ENCODE peak calls at places on chromosomes 13 and 19, in five cellular contexts. D is astrocyte of the spinal cord, W is NCI-H1417, L is NCI-H2081 treated with DMSO at 0.1 percent for 48 hours, Y is psoas muscle. U is an unnamed sample.

GRCh38 chr13:75803175-75803611 is 167.1 kb downstream of the LMO7 start:
- DNase-seq in L (peak), D (no peak), W (no peak), Y (no peak), U (no peak)

GRCh38 chr13:35139591-35139990 is 197.5 kb downstream of the NBEA start:
- DNase-seq in Y (no peak), L (no peak), D (peak), W (no peak), U (no peak)

GRCh38 chr13:37403776-37404497 is 194.6 kb downstream of the POSTN start:
- DNase-seq in W (no peak), L (no peak), D (peak), Y (no peak), U (peak)

GRCh38 chr13:58151452-58151851 is 519.9 kb downstream of the PCDH17 start:
- DNase-seq in D (no peak), L (no peak), Y (no peak), W (no peak), U (peak)

GRCh38 chr19:7870571-7871279 is 3.5 kb downstream of the PRR36 start:
- DNase-seq in L (no peak), Y (peak), W (peak), D (peak), U (peak)

GRCh38 chr19:7769171-7769570 is 6.1 kb downstream of the CLEC4M start:
- DNase-seq in D (no peak), L (no peak), Y (no peak), W (no peak), U (no peak)

GRCh38 chr13:50129923-50130685 is 114.9 kb downstream of the KCNRG start:
- DNase-seq in L (no peak), Y (peak), D (peak), W (no peak), U (no peak)

GRCh38 chr13:28137556-28137955 is 789 bp upstream of the PAN3 start:
- DNase-seq in D (no peak), W (no peak), L (peak), Y (no peak), U (no peak)

GRCh38 chr19:38012290-38012689 is 105.3 kb downstream of the SIPA1L3 start:
- DNase-seq in Y (no peak), L (no peak), D (no peak), W (no peak), U (no peak)

GRCh38 chr19:10142701-10143375 is 23.1 kb upstream of the EIF3G start:
- DNase-seq in D (no peak), Y (no peak), W (no peak), L (no peak), U (no peak)

GRCh38 chr13:95676100-95676774 is 702 bp upstream of the DNAJC3 start:
- DNase-seq in Y (peak), L (no peak), D (peak), W (no peak), U (peak)

GRCh38 chr13:114065926-114066774 is 66.3 kb downstream of the RASA3 start:
- DNase-seq in W (no peak), Y (no peak), L (no peak), D (no peak), U (no peak)

GRCh38 chr19:7888145-7888825 is at the start of gene LRRC8E:
- DNase-seq in W (no peak), L (no peak), D (peak), Y (no peak), U (peak)

GRCh38 chr13:33079960-33080359 is 63.7 kb downstream of the KL start:
- DNase-seq in W (peak), L (no peak), Y (no peak), D (no peak), U (no peak)

GRCh38 chr19:46351241-46352041 is 4.6 kb downstream of the PPP5C start:
- DNase-seq in L (no peak), Y (peak), D (peak), W (no peak), U (peak)

GRCh38 chr19:13396256-13397080 is 109.8 kb downstream of the CACNA1A start:
- DNase-seq in Y (no peak), W (no peak), L (no peak), D (peak), U (peak)

GRCh38 chr19:45066921-45067661 is 9.2 kb downstream of the ZNF296 start:
- DNase-seq in W (no peak), L (no peak), D (no peak), Y (no peak), U (no peak)

GRCh38 chr13:67308004-67308772 is 78.1 kb upstream of the PCDH9 start:
- DNase-seq in D (no peak), L (no peak), Y (no peak), W (no peak), U (peak)

GRCh38 chr19:46611791-46612190 is 10.7 kb downstream of the CALM3 start:
- DNase-seq in W (no peak), L (no peak), D (no peak), Y (peak), U (no peak)

GRCh38 chr13:101917833-101918755 is 465.6 kb downstream of the ITGBL1 start:
- DNase-seq in W (peak), Y (no peak), L (no peak), D (no peak), U (no peak)

GRCh38 chr13:111404746-111405145 is 84.3 kb downstream of the TEX29 start:
- DNase-seq in W (no peak), Y (no peak), D (no peak), L (no peak), U (no peak)

GRCh38 chr13:76307157-76307556 is 579.0 kb downstream of the KCTD12 start:
- DNase-seq in L (no peak), Y (no peak), W (no peak), D (peak), U (no peak)

GRCh38 chr19:36215276-36216171 is 618 bp downstream of the ZNF146 start:
- DNase-seq in L (no peak), W (no peak), Y (no peak), D (peak), U (peak)

GRCh38 chr19:43560687-43561086 is 14.6 kb downstream of the XRCC1 start:
- DNase-seq in D (peak), W (no peak), L (no peak), Y (no peak), U (no peak)

GRCh38 chr13:101736551-101736950 is 284.1 kb downstream of the ITGBL1 start:
- DNase-seq in L (no peak), D (no peak), Y (no peak), W (no peak), U (peak)

GRCh38 chr13:41004875-41005693 is 14.0 kb downstream of the ELF1 start:
- DNase-seq in L (no peak), Y (no peak), D (no peak), W (no peak), U (no peak)

GRCh38 chr13:107977175-107977574 is 238.2 kb downstream of the LIG4 start:
- DNase-seq in Y (no peak), D (no peak), L (peak), W (peak), U (no peak)

GRCh38 chr19:33446156-33446917 is 72.8 kb downstream of the CEBPG start:
- DNase-seq in W (no peak), Y (peak), D (peak), L (no peak), U (no peak)

GRCh38 chr19:7349231-7349591 is 474 bp downstream of the ARHGEF18 start:
- DNase-seq in W (no peak), Y (no peak), D (no peak), L (no peak), U (no peak)

GRCh38 chr19:2549701-2550191 is 73.8 kb downstream of the GADD45B start:
- DNase-seq in W (no peak), D (peak), Y (peak), L (no peak), U (peak)

GRCh38 chr19:13937479-13938360 is 497 bp downstream of the PODNL1 start:
- DNase-seq in Y (no peak), W (no peak), D (no peak), L (no peak), U (peak)

GRCh38 chr13:95741584-95742563 is 64.9 kb downstream of the DNAJC3 start:
- DNase-seq in W (no peak), L (no peak), D (no peak), Y (peak), U (no peak)

GRCh38 chr19:35733180-35734125 is 8.8 kb downstream of the IGFLR1 start:
- DNase-seq in W (no peak), Y (no peak), L (no peak), D (no peak), U (no peak)

GRCh38 chr13:49652691-49653305 is 24.5 kb downstream of the ARL11 start:
- DNase-seq in Y (peak), L (no peak), D (no peak), W (peak), U (no peak)

GRCh38 chr19:4910594-4911273 is 1.4 kb downstream of the UHRF1 start:
- DNase-seq in Y (no peak), D (peak), L (no peak), W (no peak), U (peak)